ENCODE peak calls at places on chromosomes 2 and 18, in five cellular contexts. K, M, Z, I and O are unnamed samples.

GRCh38 chr2:42835577-42836371 is 43.4 kb upstream of the HAAO start:
- DNase-seq in Z (no peak), K (no peak), M (no peak), I (peak), O (no peak)

GRCh38 chr18:65221736-65222135 is 529.1 kb upstream of the CDH7 start:
- DNase-seq in I (no peak), M (no peak), Z (no peak), K (no peak), O (no peak)

GRCh38 chr2:80326214-80326613 is 21.7 kb upstream of the LRRTM1 start:
- DNase-seq in Z (no peak), I (no peak), M (no peak), K (peak), O (no peak)

GRCh38 chr2:44186800-44187199 is 18.1 kb downstream of the PPM1B start:
- DNase-seq in I (no peak), M (no peak), K (no peak), Z (no peak), O (no peak)

GRCh38 chr18:45186832-45187231 is 428.4 kb upstream of the SLC14A2 start:
- DNase-seq in Z (no peak), K (no peak), I (no peak), M (no peak), O (no peak)

GRCh38 chr18:59238385-59238784 is 18.4 kb downstream of the GRP start:
- DNase-seq in I (no peak), K (no peak), Z (no peak), M (no peak), O (no peak)

GRCh38 chr2:234137400-234138014 is 87.0 kb downstream of the SPP2 start:
- DNase-seq in K (no peak), Z (no peak), M (no peak), I (no peak), O (no peak)

GRCh38 chr2:199973703-199974102 is 18.3 kb downstream of the MAIP1 start:
- DNase-seq in K (peak), I (no peak), Z (no peak), M (no peak), O (no peak)

GRCh38 chr2:68849579-68850030 is 21.6 kb downstream of the BMP10 start:
- DNase-seq in K (no peak), M (no peak), I (no peak), Z (no peak), O (no peak)

GRCh38 chr2:204280239-204280638 is 265.0 kb upstream of the PARD3B start:
- DNase-seq in K (no peak), M (no peak), Z (no peak), I (no peak), O (no peak)

GRCh38 chr18:75253784-75254183 is 43.2 kb downstream of the TSHZ1 start:
- DNase-seq in K (no peak), M (no peak), I (no peak), Z (no peak), O (no peak)

GRCh38 chr2:147715807-147716206 is 129.0 kb upstream of the ACVR2A start:
- DNase-seq in Z (no peak), K (no peak), M (no peak), I (no peak), O (no peak)

GRCh38 chr18:25239636-25240468 is 112.1 kb downstream of the ZNF521 start:
- DNase-seq in Z (no peak), M (no peak), I (no peak), K (no peak), O (no peak)

GRCh38 chr2:102147935-102148334 is 5.4 kb downstream of the IL1R1 start:
- DNase-seq in M (no peak), K (no peak), Z (no peak), I (no peak), O (no peak)

GRCh38 chr2:61758991-61759390 is 94.9 kb downstream of the FAM161A start:
- DNase-seq in K (no peak), Z (no peak), I (no peak), M (no peak), O (no peak)

GRCh38 chr2:33477473-33478468 is 1.3 kb downstream of the RASGRP3 start:
- DNase-seq in K (peak), I (no peak), M (peak), Z (no peak), O (no peak)

GRCh38 chr2:59888015-59888414 is 665.4 kb downstream of the BCL11A start:
- DNase-seq in M (no peak), I (no peak), K (no peak), Z (no peak), O (no peak)

GRCh38 chr18:54774971-54775665 is 53.2 kb upstream of the RAB27B start:
- DNase-seq in M (no peak), I (no peak), K (no peak), Z (no peak), O (no peak)

GRCh38 chr2:100771125-100771524 is 48.8 kb upstream of the NPAS2 start:
- DNase-seq in I (no peak), K (no peak), Z (no peak), M (no peak), O (no peak)

GRCh38 chr2:107543793-107544192 is 282.9 kb upstream of the RGPD4 start:
- DNase-seq in I (no peak), M (no peak), Z (no peak), K (no peak), O (no peak)

GRCh38 chr2:98664323-98664722 is 55.9 kb downstream of the UNC50 start:
- DNase-seq in M (no peak), Z (no peak), K (no peak), I (no peak), O (no peak)

GRCh38 chr2:156320491-156320896 is 12.0 kb downstream of the NR4A2 start:
- DNase-seq in I (no peak), M (peak), Z (no peak), K (no peak), O (no peak)

GRCh38 chr2:216545359-216545758 is 46.7 kb downstream of the RPL37A start:
- DNase-seq in K (no peak), M (no peak), I (no peak), Z (no peak), O (no peak)

GRCh38 chr2:125490308-125490707 is 1165.7 kb upstream of the GYPC start:
- DNase-seq in M (no peak), I (no peak), Z (no peak), K (no peak), O (no peak)

GRCh38 chr2:220585241-220585640 is 957.8 kb downstream of the SLC4A3 start:
- DNase-seq in M (no peak), K (no peak), Z (no peak), I (no peak), O (no peak)

GRCh38 chr2:74528600-74529356 is 728 bp downstream of the AUP1 start:
- DNase-seq in Z (peak), K (no peak), I (no peak), M (no peak), O (no peak)

GRCh38 chr2:74482801-74483674 is at the start of the genes CCDC142 and TTC31:
- DNase-seq in M (peak), K (peak), Z (peak), I (peak), O (peak)

GRCh38 chr2:12288048-12288447 is 428.7 kb upstream of the TRIB2 start:
- DNase-seq in Z (no peak), K (no peak), M (no peak), I (no peak), O (no peak)

GRCh38 chr2:211157211-211157610 is 600.8 kb downstream of the CPS1 start:
- DNase-seq in M (no peak), K (no peak), Z (no peak), I (no peak), O (no peak)

GRCh38 chr2:225013432-225014048 is 28.7 kb downstream of the DOCK10 start:
- DNase-seq in Z (no peak), M (no peak), I (no peak), K (no peak), O (no peak)

GRCh38 chr2:160091381-160091780 is 29.0 kb upstream of the PLA2R1 start:
- DNase-seq in Z (no peak), K (no peak), I (no peak), M (no peak), O (no peak)

GRCh38 chr2:237603718-237604362 is 13.3 kb upstream of the RAB17 start:
- DNase-seq in Z (peak), I (no peak), K (peak), M (peak), O (no peak)